ENCODE peak calls at places on chromosomes 3 and 15, in ten cellular contexts. W is transverse colon, L is breast epithelium, V is stomach, B is K562, H is H1, U is GM12892, J is sigmoid colon, P is upper lobe of left lung, Z is HCT116. I is an unnamed sample.

GRCh38 chr15:40498418-40498817 is 27.6 kb downstream of the CHST14 start:
- DNase-seq in W (no peak), L (no peak), V (no peak), B (no peak), H (no peak), U (no peak), J (no peak), P (no peak), Z (no peak), I (no peak)

GRCh38 chr3:32484437-32484836 is 18.2 kb downstream of the CMTM6 start:
- DNase-seq in W (no peak), L (no peak), V (no peak), B (no peak), H (no peak), U (no peak), J (no peak), P (no peak), Z (no peak), I (no peak)

GRCh38 chr3:37170097-37170496 is 4.3 kb downstream of the LRRFIP2 start:
- DNase-seq in W (no peak), L (no peak), V (no peak), B (no peak), H (no peak), U (no peak), J (no peak), P (no peak), Z (no peak), I (no peak)

GRCh38 chr3:152960684-152961083 is 125.8 kb downstream of the P2RY1 start:
- DNase-seq in W (no peak), L (no peak), V (no peak), B (no peak), H (no peak), U (no peak), J (no peak), P (no peak), Z (no peak), I (no peak)

GRCh38 chr15:37245358-37245757 is 145.0 kb upstream of the MEIS2 start:
- DNase-seq in W (no peak), L (no peak), V (no peak), B (no peak), H (no peak), U (no peak), J (no peak), P (no peak), Z (no peak), I (no peak)

GRCh38 chr3:167102071-167102470 is 278.0 kb downstream of the ZBBX start:
- DNase-seq in W (no peak), L (no peak), V (no peak), B (no peak), H (no peak), U (no peak), J (no peak), P (no peak), Z (peak), I (no peak)

GRCh38 chr3:63387568-63387967 is 109.5 kb downstream of the SYNPR start:
- DNase-seq in W (no peak), L (no peak), V (no peak), B (no peak), H (no peak), U (no peak), J (no peak), P (peak), Z (no peak), I (no peak)

GRCh38 chr15:80777137-80777536 is 2.0 kb upstream of the CEMIP start:
- DNase-seq in W (peak), L (no peak), V (no peak), B (no peak), H (no peak), U (no peak), J (no peak), P (peak), Z (no peak), I (no peak)

GRCh38 chr15:91853968-91854943 is 748 bp downstream of the SLCO3A1 start:
- DNase-seq in W (peak), L (peak), V (peak), B (no peak), H (no peak), U (no peak), J (peak), P (peak), Z (no peak), I (no peak)

GRCh38 chr3:158789592-158789991 is 12.3 kb upstream of the MFSD1 start:
- DNase-seq in W (peak), L (no peak), V (no peak), B (peak), H (no peak), U (no peak), J (no peak), P (no peak), Z (no peak), I (no peak)

GRCh38 chr3:101853465-101853864 is 4.2 kb downstream of the NFKBIZ start:
- DNase-seq in W (no peak), L (no peak), V (no peak), B (no peak), H (no peak), U (no peak), J (no peak), P (no peak), Z (no peak), I (no peak)

GRCh38 chr3:11690863-11691833 is 47.4 kb upstream of the VGLL4 start:
- DNase-seq in W (no peak), L (no peak), V (no peak), B (no peak), H (no peak), U (no peak), J (no peak), P (no peak), Z (no peak), I (no peak)

GRCh38 chr3:40172560-40172959 is 136.9 kb upstream of the EIF1B start:
- DNase-seq in W (no peak), L (no peak), V (no peak), B (no peak), H (no peak), U (no peak), J (no peak), P (no peak), Z (no peak), I (no peak)

GRCh38 chr3:140388525-140388924 is 289.3 kb upstream of the TRIM42 start:
- DNase-seq in W (no peak), L (no peak), V (no peak), B (no peak), H (no peak), U (no peak), J (no peak), P (no peak), Z (no peak), I (no peak)

GRCh38 chr3:180990494-180990893 is 958 bp upstream of the DNAJC19 start:
- DNase-seq in W (no peak), L (no peak), V (no peak), B (no peak), H (no peak), U (no peak), J (no peak), P (no peak), Z (no peak), I (no peak)

GRCh38 chr3:180987344-180987743 is 2.2 kb downstream of the DNAJC19 start:
- DNase-seq in W (no peak), L (no peak), V (no peak), B (no peak), H (no peak), U (no peak), J (no peak), P (no peak), Z (no peak), I (no peak)

GRCh38 chr3:180989291-180990163 is at the start of gene DNAJC19:
- DNase-seq in W (peak), L (peak), V (peak), B (peak), H (peak), U (peak), J (peak), P (peak), Z (peak), I (peak)
- TF ChIP-seq POLR2A in W (peak), L (peak), V (no peak), B (peak), H (peak), U (peak), J (peak), P (peak), Z (peak), I (peak)

GRCh38 chr15:66935121-66935520 is 130.3 kb upstream of the SMAD3 start:
- DNase-seq in W (no peak), L (no peak), V (no peak), B (no peak), H (no peak), U (no peak), J (peak), P (peak), Z (no peak), I (no peak)

GRCh38 chr15:66929843-66930242 is 135.6 kb upstream of the SMAD3 start:
- DNase-seq in W (no peak), L (no peak), V (no peak), B (no peak), H (no peak), U (no peak), J (no peak), P (no peak), Z (no peak), I (no peak)

GRCh38 chr15:66932634-66933024 is 132.8 kb upstream of the SMAD3 start:
- DNase-seq in W (no peak), L (no peak), V (no peak), B (no peak), H (no peak), U (no peak), J (peak), P (peak), Z (no peak), I (no peak)

GRCh38 chr15:66934315-66934930 is 131.0 kb upstream of the SMAD3 start:
- DNase-seq in W (no peak), L (no peak), V (no peak), B (no peak), H (no peak), U (no peak), J (peak), P (peak), Z (no peak), I (no peak)

GRCh38 chr15:66931768-66932633 is 133.4 kb upstream of the SMAD3 start:
- DNase-seq in W (peak), L (no peak), V (peak), B (no peak), H (no peak), U (no peak), J (peak), P (peak), Z (peak), I (no peak)
- TF ChIP-seq POLR2AphosphoS5 in W (no peak), L (no peak), V (no peak), B (no peak), H (no peak), U (no peak), J (no peak), P (no peak), Z (no peak), I (no peak)

DNA sequence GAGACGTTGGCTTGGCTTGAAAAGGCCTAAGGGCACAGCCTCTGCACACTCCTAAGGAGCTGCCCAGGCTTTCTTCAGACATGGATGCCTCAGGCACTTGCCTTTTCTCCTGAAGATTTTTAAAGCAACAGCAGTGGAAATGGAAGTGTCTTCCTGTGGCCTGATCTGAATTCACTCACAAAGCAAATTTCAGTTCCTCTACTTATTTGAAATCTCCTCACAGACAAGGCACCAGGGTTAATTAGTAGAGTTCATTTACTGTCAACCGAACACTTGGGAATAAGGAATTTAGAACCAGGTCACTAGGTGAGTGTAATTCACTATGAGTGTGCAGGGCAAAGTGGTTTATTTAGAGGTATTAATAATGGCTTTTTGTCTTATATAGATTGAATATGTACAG is 27.2 kb upstream of the DAZL start:
- DNase-seq in W (no peak), L (no peak), V (no peak), B (no peak), H (no peak), U (no peak), J (no peak), P (no peak), Z (no peak), I (no peak)
- TF ChIP-seq POLR2A in W (no peak), L (no peak), V (no peak), B (no peak), H (no peak), U (no peak), J (no peak), P (no peak), Z (no peak), I (no peak)

GRCh38 chr3:187049462-187050101 is 89.7 kb downstream of the RPL39L start:
- DNase-seq in W (no peak), L (no peak), V (no peak), B (no peak), H (no peak), U (no peak), J (no peak), P (no peak), Z (no peak), I (no peak)
- TF ChIP-seq POLR2AphosphoS5 in W (no peak), L (no peak), V (no peak), B (no peak), H (no peak), U (no peak), J (no peak), P (no peak), Z (no peak), I (no peak)

I was measured in GM12891.